ENCODE peak calls at places on chromosomes 1 and 21, in four cellular contexts. M is HepG2, B is H1, I is GM12878. N is an unnamed sample.

GRCh38 chr1:9069324-9070100 is at the start of gene SLC2A5:
- DNase-seq in B (no peak), I (peak; percentile 93), M (no peak), N (no peak)

GRCh38 chr1:151944110-151944858 is 35.0 kb upstream of the THEM4 start:
- DNase-seq in B (no peak), M (no peak), I (no peak), N (no peak)

GRCh38 chr1:89721351-89721750 is 88.4 kb downstream of the LRRC8C start:
- DNase-seq in M (no peak), B (no peak), I (peak; percentile 26), N (no peak)

GRCh38 chr1:172380441-172381244 is 39.8 kb upstream of the C1orf105 start:
- DNase-seq in B (no peak), I (no peak), M (no peak), N (no peak)

GRCh38 chr1:177479600-177479999 is 308.8 kb downstream of the BRINP2 start:
- DNase-seq in B (no peak), M (no peak), I (no peak), N (no peak)

GRCh38 chr1:26889580-26890466 is at the start of gene GPN2:
- DNase-seq in B (no peak), M (peak; percentile 73), I (peak; percentile 46), N (peak; percentile 77)

GRCh38 chr1:30188329-30188728 is 535.1 kb downstream of the MATN1 start:
- DNase-seq in B (no peak), M (no peak), I (no peak), N (no peak)

GRCh38 chr1:93907718-93908117 is 1.5 kb downstream of the GCLM start:
- DNase-seq in M (peak; percentile 10), B (no peak), I (no peak), N (no peak)

GRCh38 chr1:224632381-224632871 is 16.3 kb downstream of the CNIH3 start:
- DNase-seq in B (no peak), I (no peak), M (no peak), N (no peak)

GRCh38 chr1:154880651-154881050 is 10.6 kb upstream of the KCNN3 start:
- DNase-seq in M (no peak), B (no peak), I (no peak), N (no peak)

GRCh38 chr1:17523487-17524029 is 15.9 kb upstream of the ARHGEF10L start:
- DNase-seq in M (no peak), B (no peak), I (no peak), N (no peak)

GRCh38 chr1:23651069-23651808 is 40.4 kb upstream of the RPL11 start:
- DNase-seq in M (no peak), B (no peak), I (no peak), N (no peak)

GRCh38 chr21:28822882-28823335 is 169.8 kb downstream of the LTN1 start:
- DNase-seq in I (no peak), B (no peak), M (peak; percentile 3), N (peak; percentile 13)

GRCh38 chr1:77370588-77371306 is 88.9 kb downstream of the AK5 start:
- DNase-seq in M (no peak), I (no peak), B (no peak), N (no peak)

GRCh38 chr1:222068937-222069336 is 327.0 kb upstream of the DUSP10 start:
- DNase-seq in B (no peak), M (no peak), I (no peak), N (no peak)

GRCh38 chr1:153058826-153059784 is 1.8 kb upstream of the SPRR2A start:
- DNase-seq in B (no peak), M (no peak), I (no peak), N (no peak)

GRCh38 chr1:204465469-204466415 is 28.9 kb downstream of the PIK3C2B start:
- DNase-seq in M (no peak), B (no peak), I (peak; percentile 63), N (no peak)

GRCh38 chr1:53278294-53278693 is 40.0 kb upstream of the MAGOH start:
- DNase-seq in M (peak; percentile 4), I (no peak), B (no peak), N (no peak)

GRCh38 chr1:180271640-180272255 is 41.7 kb downstream of the LHX4 start:
- DNase-seq in B (no peak), M (no peak), I (no peak), N (no peak)

GRCh38 chr1:147599362-147600118 is 58.2 kb downstream of the BCL9 start:
- DNase-seq in M (peak; percentile 81), B (peak; percentile 92), I (peak; percentile 62), N (peak; percentile 98)

GRCh38 chr1:27678747-27679146 is 6.8 kb upstream of the IFI6 start:
- DNase-seq in M (no peak), I (no peak), B (no peak), N (no peak)

GRCh38 chr1:14602131-14602530 is 3.6 kb downstream of the KAZN start:
- DNase-seq in I (no peak), B (no peak), M (no peak), N (no peak)

GRCh38 chr1:200880212-200880611 is 7.4 kb downstream of the GPR25 start:
- DNase-seq in M (no peak), I (peak; percentile 77), B (no peak), N (no peak)

GRCh38 chr1:25360596-25361581 is 22.8 kb downstream of the TMEM50A start:
- DNase-seq in M (no peak), I (no peak), B (no peak), N (no peak)

GRCh38 chr1:185938396-185938795 is 204.2 kb downstream of the HMCN1 start:
- DNase-seq in I (no peak), M (no peak), B (no peak), N (no peak)

GRCh38 chr1:168497376-168497952 is 46.3 kb downstream of the XCL2 start:
- DNase-seq in M (peak; percentile 57), B (no peak), I (no peak), N (no peak)
- TF ChIP-seq ZNF274 in M (no peak), B (no peak), I (no peak), N (no peak)

DNA sequence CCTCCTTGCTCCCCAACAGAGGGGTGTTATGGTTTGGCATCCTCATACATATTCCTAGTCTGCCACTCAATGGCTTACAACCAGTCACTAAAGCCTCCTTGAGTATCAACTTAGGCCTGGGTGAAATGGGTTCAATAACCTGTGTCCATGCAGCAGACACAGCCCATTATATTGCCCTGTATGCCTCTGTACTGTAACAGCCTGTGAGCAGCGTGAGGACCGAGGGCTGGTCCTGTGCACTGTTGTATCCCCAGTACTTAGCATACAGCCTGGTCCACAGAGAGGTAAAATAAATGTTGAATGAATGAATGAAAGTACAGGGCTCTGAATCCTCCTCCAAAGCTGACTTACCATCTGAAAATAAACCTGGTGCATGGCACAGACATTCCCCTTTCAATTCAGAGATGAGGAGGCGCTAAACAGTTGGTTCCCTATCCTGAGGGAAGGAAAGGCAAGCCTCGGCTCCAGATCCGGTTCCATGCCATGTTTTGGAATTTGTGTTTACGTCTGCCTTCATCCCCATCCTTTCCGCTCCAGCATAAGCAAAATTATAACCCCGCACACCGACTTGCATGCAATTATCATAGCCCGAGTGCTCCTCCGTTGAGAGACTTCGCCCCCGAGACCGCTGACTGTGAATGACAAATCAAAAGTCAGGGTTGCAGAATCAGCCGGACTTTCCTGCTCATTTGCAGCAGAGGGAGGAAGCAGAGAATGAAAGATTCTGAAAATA is 45.0 kb upstream of the DNAJC6 start:
- DNase-seq in M (no peak), B (no peak), I (no peak), N (no peak)
- TF ChIP-seq SUZ12 in M (no peak), B (no peak), I (no peak), N (no peak)

GRCh38 chr1:169348356-169349036 is 19.1 kb downstream of the NME7 start:
- DNase-seq in M (peak; percentile 43), I (peak; percentile 19), B (no peak), N (peak; percentile 47)
- TF ChIP-seq YY1 in M (no peak), I (no peak), B (no peak), N (no peak)

GRCh38 chr1:97334454-97334853 is 586.4 kb downstream of the DPYD start:
- DNase-seq in I (no peak), B (no peak), M (no peak), N (no peak)
- TF ChIP-seq ZNF274 in I (no peak), B (no peak), M (no peak), N (no peak)

GRCh38 chr1:85371021-85371420 is 93.9 kb downstream of the DDAH1 start:
- DNase-seq in B (no peak), M (no peak), I (no peak), N (no peak)

GRCh38 chr1:85375422-85375934 is 89.5 kb downstream of the DDAH1 start:
- DNase-seq in M (no peak), I (no peak), B (no peak), N (no peak)

GRCh38 chr1:85378526-85378925 is 86.4 kb downstream of the DDAH1 start:
- DNase-seq in B (no peak), I (no peak), M (no peak), N (no peak)

GRCh38 chr1:85372683-85373446 is 92.1 kb downstream of the DDAH1 start:
- DNase-seq in M (peak; percentile 22), B (no peak), I (no peak), N (no peak)

DNA sequence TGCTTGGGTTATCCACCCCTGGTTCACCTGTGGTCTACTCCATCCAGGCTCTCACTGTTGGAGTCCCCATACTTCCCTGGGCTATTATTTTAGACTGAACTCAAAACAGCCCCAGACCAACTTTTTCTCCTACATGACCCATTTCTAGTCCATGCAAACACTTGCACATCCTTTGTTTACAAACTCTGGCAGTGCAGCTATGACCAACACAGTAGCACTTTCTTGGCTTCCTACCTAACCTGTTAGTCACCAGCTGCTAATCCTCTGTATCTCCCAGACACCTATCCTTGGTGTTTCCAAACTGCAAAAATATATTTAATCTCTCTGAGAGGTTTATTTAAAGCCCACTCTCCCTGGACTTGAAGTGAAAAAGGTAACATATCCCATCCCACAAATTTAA is 90.8 kb downstream of the DDAH1 start:
- DNase-seq in M (peak; percentile 47), B (no peak), I (no peak), N (no peak)
- TF ChIP-seq SUZ12 in M (no peak), B (no peak), I (no peak), N (no peak)

GRCh38 chr1:7664893-7665250 is 106.2 kb upstream of the VAMP3 start:
- DNase-seq in M (no peak), B (no peak), I (no peak), N (no peak)

GRCh38 chr1:7670334-7671145 is 100.6 kb upstream of the VAMP3 start:
- DNase-seq in B (no peak), I (no peak), M (no peak), N (no peak)

GRCh38 chr1:7669559-7670208 is 101.4 kb upstream of the VAMP3 start:
- DNase-seq in I (no peak), B (peak; percentile 43), M (peak; percentile 35), N (peak; percentile 47)

GRCh38 chr1:7666249-7666648 is 104.8 kb upstream of the VAMP3 start:
- DNase-seq in B (no peak), M (no peak), I (no peak), N (no peak)

GRCh38 chr1:7667625-7668218 is 103.4 kb upstream of the VAMP3 start:
- DNase-seq in M (peak; percentile 67), B (peak; percentile 53), I (peak; percentile 11), N (peak; percentile 58)
- TF ChIP-seq YY1 in M (peak; percentile 41), B (peak; percentile 81), I (peak; percentile 87), N (no peak)

N was measured in NT2/D1.